ENCODE peak calls at places on chromosomes 11 and 22, in six cellular contexts. B, H, R, C, W and T are unnamed samples.

GRCh38 chr11:15743244-15743629 is 613.1 kb downstream of the SOX6 start:
- DNase-seq in B (no peak), H (no peak), R (no peak), C (no peak), W (no peak), T (no peak)

GRCh38 chr11:113554531-113554930 is 79.3 kb upstream of the DRD2 start:
- DNase-seq in B (no peak), H (no peak), R (no peak), C (no peak), W (no peak), T (no peak)

GRCh38 chr11:27926981-27927481 is 180.9 kb downstream of the KIF18A start:
- DNase-seq in B (no peak), H (no peak), R (no peak), C (peak; percentile 81), W (peak; percentile 60), T (no peak)

GRCh38 chr11:28815110-28815509 is 706.9 kb downstream of the METTL15 start:
- DNase-seq in B (no peak), H (no peak), R (no peak), C (no peak), W (no peak), T (no peak)

GRCh38 chr22:35397095-35397904 is 2.6 kb upstream of the MCM5 start:
- DNase-seq in B (no peak), H (no peak), R (no peak), C (no peak), W (no peak), T (peak; percentile 51)

GRCh38 chr11:116787786-116788486 is at the start of gene ZPR1:
- DNase-seq in B (peak; percentile 60), H (peak; percentile 84), R (peak; percentile 60), C (no peak), W (no peak), T (peak; percentile 87)

GRCh38 chr11:23554002-23554401 is 693.7 kb upstream of the CCDC179 start:
- DNase-seq in B (no peak), H (no peak), R (no peak), C (no peak), W (no peak), T (no peak)

GRCh38 chr11:117931971-117932370 is 2.8 kb upstream of the TMPRSS13 start:
- DNase-seq in B (no peak), H (no peak), R (no peak), C (no peak), W (no peak), T (no peak)

GRCh38 chr11:93849751-93850584 is 450 bp downstream of the VSTM5 start:
- DNase-seq in B (no peak), H (no peak), R (no peak), C (no peak), W (no peak), T (peak; percentile 50)

GRCh38 chr11:6531267-6531752 is 34.2 kb downstream of the DNHD1 start:
- DNase-seq in B (peak; percentile 8), H (no peak), R (peak; percentile 28), C (no peak), W (no peak), T (peak; percentile 48)

GRCh38 chr11:118921929-118922744 is 3.6 kb downstream of the BCL9L start:
- DNase-seq in B (peak; percentile 52), H (no peak), R (no peak), C (no peak), W (no peak), T (no peak)

GRCh38 chr11:65653229-65654225 is 9.2 kb downstream of the RELA start:
- DNase-seq in B (peak; percentile 69), H (no peak), R (no peak), C (no peak), W (no peak), T (no peak)

GRCh38 chr11:113014262-113014661 is 53.0 kb downstream of the NCAM1 start:
- DNase-seq in B (no peak), H (no peak), R (no peak), C (peak; percentile 43), W (no peak), T (no peak)

GRCh38 chr22:45441158-45441557 is 27.7 kb downstream of the RIBC2 start:
- DNase-seq in B (peak; percentile 29), H (no peak), R (peak; percentile 41), C (no peak), W (peak; percentile 19), T (peak; percentile 94)

GRCh38 chr22:23103199-23103954 is 33.1 kb downstream of the GNAZ start:
- DNase-seq in B (no peak), H (no peak), R (no peak), C (no peak), W (no peak), T (no peak)